ENCODE peak calls at places on chromosomes 2 and 18, in nine cellular contexts. One of them, this sample, is unnamed.

GRCh38 chr2:99101697-99102096 is 39.8 kb upstream of the C2orf15 start:
- DNase-seq in small intestine: peak
- DNase-seq in ovary: no peak
- DNase-seq in T1000: no peak
- DNase-seq in caudate nucleus: no peak
- DNase-seq in stimulated activated CD4-positive, alpha-beta T cell treated with anti-CD3 and anti-CD28 coated beads, Interleukin-12 subunit alpha, Interleukin-12 subunit beta, amount 100 ng/mL, for 48 hours: no peak
- DNase-seq in AG04449: no peak
- DNase-seq in stromal cell of bone marrow: peak
- DNase-seq in foreskin fibroblast: no peak
- DNase-seq in this sample: no peak

GRCh38 chr18:2948038-2948437 is 64.9 kb downstream of the LPIN2 start:
- DNase-seq in small intestine: peak
- DNase-seq in ovary: no peak
- DNase-seq in T1000: no peak
- DNase-seq in caudate nucleus: no peak
- DNase-seq in stimulated activated CD4-positive, alpha-beta T cell treated with anti-CD3 and anti-CD28 coated beads, Interleukin-12 subunit alpha, Interleukin-12 subunit beta, amount 100 ng/mL, for 48 hours: no peak
- DNase-seq in AG04449: peak
- DNase-seq in stromal cell of bone marrow: no peak
- DNase-seq in foreskin fibroblast: peak
- DNase-seq in this sample: no peak

GRCh38 chr2:68357608-68358337 is 7.3 kb upstream of the PLEK start:
- DNase-seq in small intestine: no peak
- DNase-seq in ovary: no peak
- DNase-seq in T1000: peak
- DNase-seq in caudate nucleus: no peak
- DNase-seq in stimulated activated CD4-positive, alpha-beta T cell treated with anti-CD3 and anti-CD28 coated beads, Interleukin-12 subunit alpha, Interleukin-12 subunit beta, amount 100 ng/mL, for 48 hours: no peak
- DNase-seq in AG04449: no peak
- DNase-seq in stromal cell of bone marrow: peak
- DNase-seq in foreskin fibroblast: peak
- DNase-seq in this sample: peak

GRCh38 chr18:48771641-48772380 is 179.0 kb downstream of the SMAD7 start:
- DNase-seq in small intestine: no peak
- DNase-seq in ovary: no peak
- DNase-seq in T1000: no peak
- DNase-seq in caudate nucleus: no peak
- DNase-seq in stimulated activated CD4-positive, alpha-beta T cell treated with anti-CD3 and anti-CD28 coated beads, Interleukin-12 subunit alpha, Interleukin-12 subunit beta, amount 100 ng/mL, for 48 hours: no peak
- DNase-seq in AG04449: no peak
- DNase-seq in stromal cell of bone marrow: no peak
- DNase-seq in foreskin fibroblast: no peak
- DNase-seq in this sample: no peak

GRCh38 chr2:138919336-138919735 is 139.1 kb upstream of the NXPH2 start:
- DNase-seq in small intestine: no peak
- DNase-seq in ovary: no peak
- DNase-seq in T1000: no peak
- DNase-seq in caudate nucleus: no peak
- DNase-seq in stimulated activated CD4-positive, alpha-beta T cell treated with anti-CD3 and anti-CD28 coated beads, Interleukin-12 subunit alpha, Interleukin-12 subunit beta, amount 100 ng/mL, for 48 hours: no peak
- DNase-seq in AG04449: no peak
- DNase-seq in stromal cell of bone marrow: peak
- DNase-seq in foreskin fibroblast: no peak
- DNase-seq in this sample: no peak

GRCh38 chr2:18742382-18742781 is 153.0 kb upstream of the NT5C1B start:
- DNase-seq in small intestine: no peak
- DNase-seq in ovary: no peak
- DNase-seq in T1000: no peak
- DNase-seq in caudate nucleus: no peak
- DNase-seq in stimulated activated CD4-positive, alpha-beta T cell treated with anti-CD3 and anti-CD28 coated beads, Interleukin-12 subunit alpha, Interleukin-12 subunit beta, amount 100 ng/mL, for 48 hours: no peak
- DNase-seq in AG04449: no peak
- DNase-seq in stromal cell of bone marrow: no peak
- DNase-seq in foreskin fibroblast: no peak
- DNase-seq in this sample: peak

GRCh38 chr2:232593931-232594330 is 39.5 kb upstream of the EFHD1 start:
- DNase-seq in small intestine: no peak
- DNase-seq in ovary: no peak
- DNase-seq in T1000: no peak
- DNase-seq in caudate nucleus: no peak
- DNase-seq in stimulated activated CD4-positive, alpha-beta T cell treated with anti-CD3 and anti-CD28 coated beads, Interleukin-12 subunit alpha, Interleukin-12 subunit beta, amount 100 ng/mL, for 48 hours: no peak
- DNase-seq in AG04449: no peak
- DNase-seq in stromal cell of bone marrow: no peak
- DNase-seq in foreskin fibroblast: no peak
- DNase-seq in this sample: no peak

GRCh38 chr2:127045792-127046501 is 61.0 kb downstream of the BIN1 start:
- DNase-seq in small intestine: no peak
- DNase-seq in ovary: no peak
- DNase-seq in T1000: no peak
- DNase-seq in caudate nucleus: no peak
- DNase-seq in stimulated activated CD4-positive, alpha-beta T cell treated with anti-CD3 and anti-CD28 coated beads, Interleukin-12 subunit alpha, Interleukin-12 subunit beta, amount 100 ng/mL, for 48 hours: no peak
- DNase-seq in AG04449: no peak
- DNase-seq in stromal cell of bone marrow: no peak
- DNase-seq in foreskin fibroblast: no peak
- DNase-seq in this sample: no peak

GRCh38 chr2:190637331-190637734 is 11.6 kb upstream of the NAB1 start:
- DNase-seq in small intestine: no peak
- DNase-seq in ovary: no peak
- DNase-seq in T1000: no peak
- DNase-seq in caudate nucleus: no peak
- DNase-seq in stimulated activated CD4-positive, alpha-beta T cell treated with anti-CD3 and anti-CD28 coated beads, Interleukin-12 subunit alpha, Interleukin-12 subunit beta, amount 100 ng/mL, for 48 hours: no peak
- DNase-seq in AG04449: peak
- DNase-seq in stromal cell of bone marrow: peak
- DNase-seq in foreskin fibroblast: peak
- DNase-seq in this sample: no peak

GRCh38 chr2:39837856-39838453 is 58.9 kb upstream of the THUMPD2 start:
- DNase-seq in small intestine: peak
- DNase-seq in ovary: no peak
- DNase-seq in T1000: no peak
- DNase-seq in caudate nucleus: no peak
- DNase-seq in stimulated activated CD4-positive, alpha-beta T cell treated with anti-CD3 and anti-CD28 coated beads, Interleukin-12 subunit alpha, Interleukin-12 subunit beta, amount 100 ng/mL, for 48 hours: no peak
- DNase-seq in AG04449: no peak
- DNase-seq in stromal cell of bone marrow: peak
- DNase-seq in foreskin fibroblast: peak
- DNase-seq in this sample: no peak

GRCh38 chr2:134917958-134918517 is 584 bp upstream of the CCNT2 start:
- DNase-seq in small intestine: no peak
- DNase-seq in ovary: no peak
- DNase-seq in T1000: no peak
- DNase-seq in caudate nucleus: peak
- DNase-seq in stimulated activated CD4-positive, alpha-beta T cell treated with anti-CD3 and anti-CD28 coated beads, Interleukin-12 subunit alpha, Interleukin-12 subunit beta, amount 100 ng/mL, for 48 hours: no peak
- DNase-seq in AG04449: peak
- DNase-seq in stromal cell of bone marrow: peak
- DNase-seq in foreskin fibroblast: no peak
- DNase-seq in this sample: peak

GRCh38 chr2:234816491-234816890 is 135.3 kb upstream of the SH3BP4 start:
- DNase-seq in small intestine: no peak
- DNase-seq in ovary: no peak
- DNase-seq in T1000: no peak
- DNase-seq in caudate nucleus: no peak
- DNase-seq in stimulated activated CD4-positive, alpha-beta T cell treated with anti-CD3 and anti-CD28 coated beads, Interleukin-12 subunit alpha, Interleukin-12 subunit beta, amount 100 ng/mL, for 48 hours: no peak
- DNase-seq in AG04449: no peak
- DNase-seq in stromal cell of bone marrow: no peak
- DNase-seq in foreskin fibroblast: no peak
- DNase-seq in this sample: no peak

GRCh38 chr2:186484062-186484735 is 1.9 kb upstream of the ZC3H15 start:
- DNase-seq in small intestine: peak
- DNase-seq in ovary: no peak
- DNase-seq in T1000: no peak
- DNase-seq in caudate nucleus: no peak
- DNase-seq in stimulated activated CD4-positive, alpha-beta T cell treated with anti-CD3 and anti-CD28 coated beads, Interleukin-12 subunit alpha, Interleukin-12 subunit beta, amount 100 ng/mL, for 48 hours: no peak
- DNase-seq in AG04449: no peak
- DNase-seq in stromal cell of bone marrow: no peak
- DNase-seq in foreskin fibroblast: no peak
- DNase-seq in this sample: no peak

GRCh38 chr18:27608742-27609141 is 423.6 kb upstream of the CHST9 start:
- DNase-seq in small intestine: no peak
- DNase-seq in ovary: no peak
- DNase-seq in T1000: no peak
- DNase-seq in caudate nucleus: no peak
- DNase-seq in stimulated activated CD4-positive, alpha-beta T cell treated with anti-CD3 and anti-CD28 coated beads, Interleukin-12 subunit alpha, Interleukin-12 subunit beta, amount 100 ng/mL, for 48 hours: no peak
- DNase-seq in AG04449: no peak
- DNase-seq in stromal cell of bone marrow: no peak
- DNase-seq in foreskin fibroblast: no peak
- DNase-seq in this sample: no peak

GRCh38 chr18:44033144-44033543 is 647.5 kb upstream of the SETBP1 start:
- DNase-seq in small intestine: no peak
- DNase-seq in ovary: no peak
- DNase-seq in T1000: no peak
- DNase-seq in caudate nucleus: no peak
- DNase-seq in stimulated activated CD4-positive, alpha-beta T cell treated with anti-CD3 and anti-CD28 coated beads, Interleukin-12 subunit alpha, Interleukin-12 subunit beta, amount 100 ng/mL, for 48 hours: no peak
- DNase-seq in AG04449: no peak
- DNase-seq in stromal cell of bone marrow: no peak
- DNase-seq in foreskin fibroblast: no peak
- DNase-seq in this sample: no peak

GRCh38 chr18:34659579-34660517 is 50.2 kb upstream of the DTNA start:
- DNase-seq in small intestine: peak
- DNase-seq in ovary: peak
- DNase-seq in T1000: peak
- DNase-seq in caudate nucleus: peak
- DNase-seq in stimulated activated CD4-positive, alpha-beta T cell treated with anti-CD3 and anti-CD28 coated beads, Interleukin-12 subunit alpha, Interleukin-12 subunit beta, amount 100 ng/mL, for 48 hours: no peak
- DNase-seq in AG04449: peak
- DNase-seq in stromal cell of bone marrow: peak
- DNase-seq in foreskin fibroblast: peak
- DNase-seq in this sample: peak

GRCh38 chr2:153110477-153110876 is 368.1 kb downstream of the RPRM start:
- DNase-seq in small intestine: no peak
- DNase-seq in ovary: no peak
- DNase-seq in T1000: no peak
- DNase-seq in caudate nucleus: no peak
- DNase-seq in stimulated activated CD4-positive, alpha-beta T cell treated with anti-CD3 and anti-CD28 coated beads, Interleukin-12 subunit alpha, Interleukin-12 subunit beta, amount 100 ng/mL, for 48 hours: no peak
- DNase-seq in AG04449: no peak
- DNase-seq in stromal cell of bone marrow: no peak
- DNase-seq in foreskin fibroblast: no peak
- DNase-seq in this sample: no peak

GRCh38 chr2:145194671-145195070 is 674.8 kb upstream of the ZEB2 start:
- DNase-seq in small intestine: no peak
- DNase-seq in ovary: no peak
- DNase-seq in T1000: no peak
- DNase-seq in caudate nucleus: no peak
- DNase-seq in stimulated activated CD4-positive, alpha-beta T cell treated with anti-CD3 and anti-CD28 coated beads, Interleukin-12 subunit alpha, Interleukin-12 subunit beta, amount 100 ng/mL, for 48 hours: no peak
- DNase-seq in AG04449: no peak
- DNase-seq in stromal cell of bone marrow: no peak
- DNase-seq in foreskin fibroblast: no peak
- DNase-seq in this sample: no peak

GRCh38 chr2:165273176-165273575 is 34.0 kb downstream of the SCN2A start:
- DNase-seq in small intestine: no peak
- DNase-seq in ovary: no peak
- DNase-seq in T1000: no peak
- DNase-seq in caudate nucleus: no peak
- DNase-seq in stimulated activated CD4-positive, alpha-beta T cell treated with anti-CD3 and anti-CD28 coated beads, Interleukin-12 subunit alpha, Interleukin-12 subunit beta, amount 100 ng/mL, for 48 hours: no peak
- DNase-seq in AG04449: no peak
- DNase-seq in stromal cell of bone marrow: no peak
- DNase-seq in foreskin fibroblast: no peak
- DNase-seq in this sample: no peak

GRCh38 chr2:186456941-186457340 is 29.1 kb upstream of the ZC3H15 start:
- DNase-seq in small intestine: no peak
- DNase-seq in ovary: no peak
- DNase-seq in T1000: no peak
- DNase-seq in caudate nucleus: no peak
- DNase-seq in stimulated activated CD4-positive, alpha-beta T cell treated with anti-CD3 and anti-CD28 coated beads, Interleukin-12 subunit alpha, Interleukin-12 subunit beta, amount 100 ng/mL, for 48 hours: no peak
- DNase-seq in AG04449: peak
- DNase-seq in stromal cell of bone marrow: peak
- DNase-seq in foreskin fibroblast: peak
- DNase-seq in this sample: no peak

GRCh38 chr2:138084206-138084605 is 119.9 kb downstream of the HNMT start:
- DNase-seq in small intestine: no peak
- DNase-seq in ovary: no peak
- DNase-seq in T1000: no peak
- DNase-seq in caudate nucleus: no peak
- DNase-seq in stimulated activated CD4-positive, alpha-beta T cell treated with anti-CD3 and anti-CD28 coated beads, Interleukin-12 subunit alpha, Interleukin-12 subunit beta, amount 100 ng/mL, for 48 hours: no peak
- DNase-seq in AG04449: no peak
- DNase-seq in stromal cell of bone marrow: no peak
- DNase-seq in foreskin fibroblast: no peak
- DNase-seq in this sample: no peak

GRCh38 chr18:39701839-39702238 is 2136.2 kb upstream of the CELF4 start:
- DNase-seq in small intestine: peak
- DNase-seq in ovary: no peak
- DNase-seq in T1000: no peak
- DNase-seq in caudate nucleus: no peak
- DNase-seq in stimulated activated CD4-positive, alpha-beta T cell treated with anti-CD3 and anti-CD28 coated beads, Interleukin-12 subunit alpha, Interleukin-12 subunit beta, amount 100 ng/mL, for 48 hours: no peak
- DNase-seq in AG04449: no peak
- DNase-seq in stromal cell of bone marrow: no peak
- DNase-seq in foreskin fibroblast: no peak
- DNase-seq in this sample: no peak

GRCh38 chr2:99425022-99425421 is 64.8 kb downstream of the REV1 start:
- DNase-seq in small intestine: no peak
- DNase-seq in ovary: no peak
- DNase-seq in T1000: no peak
- DNase-seq in caudate nucleus: no peak
- DNase-seq in stimulated activated CD4-positive, alpha-beta T cell treated with anti-CD3 and anti-CD28 coated beads, Interleukin-12 subunit alpha, Interleukin-12 subunit beta, amount 100 ng/mL, for 48 hours: no peak
- DNase-seq in AG04449: no peak
- DNase-seq in stromal cell of bone marrow: peak
- DNase-seq in foreskin fibroblast: peak
- DNase-seq in this sample: no peak

This sample was measured in hypothalamus.